ENCODE peak calls at places on chromosome 1, in nine cellular contexts. W is tibial artery, P is cardiac muscle cell, O is right atrium auricular region, A is astrocyte, F is left ventricle myocardium inferior, T is AG04450, B is mesendoderm, H is keratinocyte. I is an unnamed sample.

GRCh38 chr1:228349701-228350171 is 56.9 kb downstream of the TRIM11 start:
- DNase-seq in W (peak; percentile 16), P (no peak), O (no peak), A (no peak), F (peak; percentile 7), T (no peak), B (no peak), H (no peak), I (peak; percentile 78)

GRCh38 chr1:202806845-202807366 is 1.3 kb downstream of the KDM5B start:
- DNase-seq in W (peak; percentile 23), P (no peak), O (peak; percentile 57), A (no peak), F (peak; percentile 18), T (no peak), B (peak; percentile 57), H (no peak), I (peak; percentile 83)

GRCh38 chr1:172399369-172400072 is 21.0 kb upstream of the C1orf105 start:
- DNase-seq in W (peak; percentile 73), P (peak; percentile 98), O (peak; percentile 89), A (peak; percentile 97), F (peak; percentile 34), T (peak; percentile 70), B (peak; percentile 56), H (no peak), I (peak; percentile 47)

GRCh38 chr1:233905416-233906051 is 1.1 kb downstream of the SLC35F3 start:
- DNase-seq in W (no peak), P (no peak), O (no peak), A (no peak), F (no peak), T (no peak), B (peak; percentile 5), H (no peak), I (peak; percentile 67)

GRCh38 chr1:101451888-101452287 is 215.1 kb downstream of the S1PR1 start:
- DNase-seq in W (no peak), P (no peak), O (no peak), A (no peak), F (no peak), T (no peak), B (no peak), H (no peak), I (no peak)

GRCh38 chr1:2412773-2413494 is 570 bp upstream of the PEX10 start:
- DNase-seq in W (no peak), P (peak; percentile 60), O (no peak), A (no peak), F (no peak), T (no peak), B (peak; percentile 29), H (no peak), I (peak; percentile 43)

GRCh38 chr1:205269711-205270110 is 42.0 kb downstream of the TMCC2 start:
- DNase-seq in W (no peak), P (no peak), O (no peak), A (no peak), F (no peak), T (no peak), B (no peak), H (no peak), I (no peak)

GRCh38 chr1:29196863-29197589 is 15.3 kb upstream of the SRSF4 start:
- DNase-seq in W (no peak), P (no peak), O (no peak), A (peak; percentile 88), F (no peak), T (peak; percentile 92), B (peak; percentile 85), H (no peak), I (no peak)

GRCh38 chr1:8061210-8061609 is 35.1 kb upstream of the ERRFI1 start:
- DNase-seq in W (peak; percentile 63), P (peak; percentile 93), O (peak; percentile 66), A (peak; percentile 98), F (no peak), T (peak; percentile 87), B (no peak), H (no peak), I (peak; percentile 45)

GRCh38 chr1:8063298-8064068 is 37.4 kb upstream of the ERRFI1 start:
- DNase-seq in W (no peak), P (no peak), O (no peak), A (no peak), F (peak; percentile 19), T (no peak), B (no peak), H (no peak), I (no peak)

GRCh38 chr1:8065369-8065768 is 39.3 kb upstream of the ERRFI1 start:
- DNase-seq in W (no peak), P (no peak), O (no peak), A (no peak), F (no peak), T (no peak), B (no peak), H (no peak), I (no peak)

GRCh38 chr1:8061673-8062386 is 35.7 kb upstream of the ERRFI1 start:
- DNase-seq in W (no peak), P (peak; percentile 54), O (no peak), A (peak; percentile 77), F (no peak), T (no peak), B (no peak), H (no peak), I (no peak)

DNA sequence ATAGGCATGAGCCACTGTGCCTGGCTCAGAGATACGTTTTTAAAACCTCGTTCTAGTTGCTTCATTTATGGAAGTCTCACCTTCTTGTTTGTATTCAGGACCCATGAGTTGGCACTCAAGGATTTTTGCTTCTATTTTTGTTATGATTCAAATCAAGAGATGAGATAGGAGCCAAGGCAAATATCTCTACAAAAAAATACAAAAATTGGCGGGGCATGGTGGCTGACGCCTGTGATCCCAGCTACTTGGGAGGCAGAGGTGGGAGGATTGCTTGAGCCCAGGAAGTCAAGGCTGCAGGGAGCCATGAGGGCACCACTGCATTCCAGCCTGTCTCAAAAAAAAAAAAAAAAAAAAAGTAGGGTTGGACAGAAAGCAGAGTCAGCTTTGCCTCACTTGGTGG is 36.8 kb upstream of the ERRFI1 start:
- DNase-seq in W (no peak), P (no peak), O (no peak), A (no peak), F (no peak), T (no peak), B (no peak), H (no peak), I (no peak)
- H3K27ac ChIP-seq in W (peak overlapping the region; percentile 67), P (no peak overlapping the region), O (no peak overlapping the region), A (peak overlapping the region; percentile 93), F (no peak overlapping the region), T (no peak overlapping the region), B (no peak overlapping the region), H (no peak overlapping the region), I (no peak overlapping the region)

GRCh38 chr1:156848461-156849150 is 10.3 kb downstream of the INSRR start:
- DNase-seq in W (no peak), P (peak; percentile 21), O (no peak), A (peak; percentile 42), F (no peak), T (no peak), B (peak; percentile 57), H (peak; percentile 21), I (no peak)
- H3K27ac ChIP-seq in W (no peak overlapping the region), P (no peak overlapping the region), O (no peak overlapping the region), A (no peak overlapping the region), F (no peak overlapping the region), T (no peak overlapping the region), B (no peak overlapping the region), H (no peak overlapping the region), I (no peak overlapping the region)

GRCh38 chr1:4657920-4658585 is 3.6 kb downstream of the AJAP1 start:
- DNase-seq in W (no peak), P (no peak), O (no peak), A (no peak), F (no peak), T (no peak), B (no peak), H (no peak), I (no peak)

GRCh38 chr1:4657244-4657789 is 2.9 kb downstream of the AJAP1 start:
- DNase-seq in W (no peak), P (no peak), O (no peak), A (no peak), F (no peak), T (no peak), B (peak; percentile 50), H (no peak), I (no peak)

GRCh38 chr1:4654764-4655673 is 610 bp downstream of the AJAP1 start:
- DNase-seq in W (no peak), P (no peak), O (no peak), A (no peak), F (no peak), T (no peak), B (no peak), H (no peak), I (no peak)

GRCh38 chr1:4655674-4656532 is 1.5 kb downstream of the AJAP1 start:
- DNase-seq in W (no peak), P (peak; percentile 35), O (no peak), A (peak; percentile 38), F (peak; percentile 41), T (no peak), B (peak; percentile 87), H (no peak), I (no peak)

DNA sequence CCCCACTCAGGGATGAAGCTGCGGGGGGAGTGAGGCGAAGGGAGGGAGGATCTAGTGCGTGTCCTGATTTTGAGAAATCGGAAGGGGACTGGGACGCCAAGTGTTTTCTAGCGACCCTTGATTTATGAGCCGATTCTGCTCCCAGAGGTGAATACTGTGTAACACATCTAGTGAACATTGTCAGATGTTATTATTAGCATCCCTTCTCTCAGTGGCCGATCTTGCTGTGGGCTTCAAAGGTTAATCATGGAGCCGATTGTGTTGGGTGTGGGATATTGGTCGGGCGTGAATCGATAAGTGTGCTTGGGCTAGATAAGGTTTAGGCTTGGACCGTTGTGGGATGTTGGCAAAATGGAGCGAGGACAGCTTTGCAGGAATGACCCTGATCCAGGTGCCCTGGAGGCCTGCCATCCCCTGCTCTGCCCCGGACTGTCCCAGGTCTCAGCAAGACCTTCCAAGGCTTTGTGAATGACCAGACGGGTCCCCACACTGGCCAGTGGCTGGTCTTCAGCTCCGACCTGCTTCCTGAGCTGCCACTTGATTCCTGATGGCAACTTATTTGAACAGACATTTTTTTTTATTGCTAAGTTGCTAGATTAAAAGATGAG is 2.2 kb downstream of the AJAP1 start:
- DNase-seq in W (no peak), P (no peak), O (no peak), A (no peak), F (no peak), T (no peak), B (no peak), H (no peak), I (no peak)
- H3K27ac ChIP-seq in W (no peak overlapping the region), P (no peak overlapping the region), O (no peak overlapping the region), A (no peak overlapping the region), F (no peak overlapping the region), T (no peak overlapping the region), B (no peak overlapping the region), H (no peak overlapping the region), I (no peak overlapping the region)

GRCh38 chr1:47729685-47730084 is 267.5 kb downstream of the TRABD2B start:
- DNase-seq in W (no peak), P (no peak), O (no peak), A (no peak), F (no peak), T (no peak), B (no peak), H (no peak), I (no peak)

GRCh38 chr1:47726496-47726855 is 270.7 kb downstream of the TRABD2B start:
- DNase-seq in W (no peak), P (no peak), O (no peak), A (no peak), F (no peak), T (no peak), B (no peak), H (no peak), I (no peak)

GRCh38 chr1:47727051-47727708 is 270.0 kb downstream of the TRABD2B start:
- DNase-seq in W (no peak), P (no peak), O (no peak), A (no peak), F (no peak), T (no peak), B (no peak), H (no peak), I (no peak)

GRCh38 chr1:47732489-47732888 is 264.7 kb downstream of the TRABD2B start:
- DNase-seq in W (no peak), P (no peak), O (no peak), A (no peak), F (no peak), T (no peak), B (no peak), H (no peak), I (no peak)

GRCh38 chr1:47731730-47732129 is 265.5 kb downstream of the TRABD2B start:
- DNase-seq in W (no peak), P (no peak), O (no peak), A (no peak), F (no peak), T (no peak), B (no peak), H (no peak), I (no peak)
- H3K27ac ChIP-seq in W (no peak overlapping the region), P (no peak overlapping the region), O (no peak overlapping the region), A (no peak overlapping the region), F (no peak overlapping the region), T (no peak overlapping the region), B (no peak overlapping the region), H (no peak overlapping the region), I (no peak overlapping the region)

I was measured in left lung.